ENCODE peak calls at places on chromosomes 2 and 18, in five cellular contexts. O, B, I, E and S are unnamed samples.

GRCh38 chr2:203846490-203847105 is 21.0 kb upstream of the CTLA4 start:
- DNase-seq in O (no peak), B (no peak), I (peak; percentile 80), E (no peak), S (no peak)

GRCh38 chr2:121529439-121530209 is 1.1 kb upstream of the RNU4ATAC start:
- DNase-seq in O (peak; percentile 68), B (peak; percentile 81), I (peak; percentile 70), E (no peak), S (no peak)

GRCh38 chr2:939936-940620 is 10.6 kb upstream of the SNTG2 start:
- DNase-seq in O (no peak), B (no peak), I (no peak), E (no peak), S (no peak)

GRCh38 chr2:208373460-208374089 is 33.0 kb upstream of the PTH2R start:
- DNase-seq in O (peak; percentile 42), B (peak; percentile 66), I (peak; percentile 62), E (no peak), S (no peak)

GRCh38 chr2:79622508-79622907 is 109.7 kb downstream of the CTNNA2 start:
- DNase-seq in O (peak; percentile 80), B (no peak), I (no peak), E (no peak), S (no peak)

GRCh38 chr2:191020742-191021381 is 6.9 kb upstream of the STAT1 start:
- DNase-seq in O (peak; percentile 85), B (peak; percentile 32), I (peak; percentile 61), E (peak; percentile 33), S (no peak)

GRCh38 chr2:159091381-159091780 is 122.9 kb downstream of the TANC1 start:
- DNase-seq in O (peak; percentile 90), B (peak; percentile 87), I (no peak), E (no peak), S (no peak)

GRCh38 chr2:231280861-231281260 is 82.4 kb downstream of the ARMC9 start:
- DNase-seq in O (no peak), B (no peak), I (no peak), E (no peak), S (no peak)

GRCh38 chr2:233912799-233913423 is 4.3 kb upstream of the TRPM8 start:
- DNase-seq in O (peak; percentile 43), B (peak; percentile 49), I (no peak), E (no peak), S (no peak)

GRCh38 chr2:31008571-31009114 is 129.6 kb downstream of the GALNT14 start:
- DNase-seq in O (no peak), B (peak; percentile 92), I (peak; percentile 4), E (no peak), S (no peak)

GRCh38 chr2:158788951-158789350 is 6.2 kb upstream of the DAPL1 start:
- DNase-seq in O (no peak), B (no peak), I (no peak), E (no peak), S (no peak)

GRCh38 chr18:59123588-59124369 is 15.9 kb upstream of the SEC11C start:
- DNase-seq in O (peak; percentile 97), B (peak; percentile 46), I (no peak), E (no peak), S (no peak)

GRCh38 chr2:70716951-70717350 is 51.0 kb downstream of the ADD2 start:
- DNase-seq in O (no peak), B (no peak), I (no peak), E (no peak), S (no peak)

GRCh38 chr2:81247648-81248047 is 943.1 kb upstream of the LRRTM1 start:
- DNase-seq in O (no peak), B (no peak), I (no peak), E (no peak), S (no peak)

GRCh38 chr2:68755071-68755470 is 20.5 kb downstream of the ARHGAP25 start:
- DNase-seq in O (no peak), B (no peak), I (no peak), E (no peak), S (no peak)

GRCh38 chr2:182649316-182649715 is 66.7 kb upstream of the DNAJC10 start:
- DNase-seq in O (peak; percentile 37), B (peak; percentile 77), I (peak; percentile 14), E (no peak), S (no peak)
- TF ChIP-seq CTCF in O (peak; percentile 59), B (peak; percentile 73), I (peak; percentile 28), E (peak; percentile 9), S (peak; percentile 55)

GRCh38 chr2:239272626-239273025 is 128.2 kb downstream of the HDAC4 start:
- DNase-seq in O (no peak), B (no peak), I (peak; percentile 1), E (no peak), S (no peak)

GRCh38 chr2:239271471-239272255 is 129.2 kb downstream of the HDAC4 start:
- DNase-seq in O (no peak), B (no peak), I (peak; percentile 1), E (no peak), S (no peak)

GRCh38 chr2:239275037-239275685 is 125.7 kb downstream of the HDAC4 start:
- DNase-seq in O (peak; percentile 98), B (peak; percentile 82), I (peak; percentile 79), E (peak; percentile 89), S (no peak)

GRCh38 chr2:239274391-239275001 is 126.3 kb downstream of the HDAC4 start:
- DNase-seq in O (peak; percentile 89), B (no peak), I (peak; percentile 30), E (peak; percentile 79), S (no peak)

GRCh38 chr2:239273280-239274234 is 127.3 kb downstream of the HDAC4 start:
- DNase-seq in O (no peak), B (no peak), I (peak; percentile 55), E (peak; percentile 30), S (no peak)
- H3K4me3 ChIP-seq in O (no peak overlapping the region), B (no peak overlapping the region), I (no peak overlapping the region), E (peak overlapping the region; percentile 63), S (no peak overlapping the region)

DNA sequence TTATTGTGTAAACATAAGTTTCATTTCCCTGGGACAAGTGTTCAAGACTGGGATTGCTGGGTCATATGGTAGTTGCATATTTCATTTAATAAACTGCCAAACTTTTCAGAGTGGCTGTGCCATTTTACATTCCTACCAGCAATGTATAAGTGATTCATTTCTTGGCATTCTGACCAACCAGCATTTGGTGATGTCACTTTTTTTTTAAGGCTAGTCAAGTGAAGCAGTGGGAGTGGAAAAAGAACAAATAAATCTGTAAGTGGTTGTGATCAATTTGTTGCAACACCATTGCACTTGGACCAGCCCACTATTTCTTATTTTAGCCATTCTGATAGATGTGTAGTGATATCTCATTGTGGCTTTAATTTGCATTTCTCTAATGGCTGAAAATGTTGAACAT is 5.1 kb upstream of the CHCHD5 start:
- DNase-seq in O (peak; percentile 88), B (peak; percentile 71), I (peak; percentile 29), E (no peak), S (no peak)
- TF ChIP-seq CTCF in O (peak; percentile 20), B (no peak), I (no peak), E (no peak), S (no peak)

GRCh38 chr2:161246301-161246700 is 61.9 kb upstream of the PSMD14 start:
- DNase-seq in O (no peak), B (peak; percentile 51), I (no peak), E (no peak), S (no peak)
- H3K4me3 ChIP-seq in O (no peak overlapping the region), B (no peak overlapping the region), I (no peak overlapping the region), E (no peak overlapping the region), S (no peak overlapping the region)

GRCh38 chr2:11241804-11242203 is 86.5 kb downstream of the SLC66A3 start:
- DNase-seq in O (no peak), B (no peak), I (no peak), E (no peak), S (no peak)
- TF ChIP-seq CTCF in O (no peak), B (no peak), I (no peak), E (no peak), S (no peak)

GRCh38 chr18:70124139-70124538 is 81.3 kb downstream of the RTTN start:
- DNase-seq in O (no peak), B (no peak), I (no peak), E (no peak), S (no peak)
- H3K4me3 ChIP-seq in O (no peak overlapping the region), B (no peak overlapping the region), I (no peak overlapping the region), E (no peak overlapping the region), S (no peak overlapping the region)

DNA sequence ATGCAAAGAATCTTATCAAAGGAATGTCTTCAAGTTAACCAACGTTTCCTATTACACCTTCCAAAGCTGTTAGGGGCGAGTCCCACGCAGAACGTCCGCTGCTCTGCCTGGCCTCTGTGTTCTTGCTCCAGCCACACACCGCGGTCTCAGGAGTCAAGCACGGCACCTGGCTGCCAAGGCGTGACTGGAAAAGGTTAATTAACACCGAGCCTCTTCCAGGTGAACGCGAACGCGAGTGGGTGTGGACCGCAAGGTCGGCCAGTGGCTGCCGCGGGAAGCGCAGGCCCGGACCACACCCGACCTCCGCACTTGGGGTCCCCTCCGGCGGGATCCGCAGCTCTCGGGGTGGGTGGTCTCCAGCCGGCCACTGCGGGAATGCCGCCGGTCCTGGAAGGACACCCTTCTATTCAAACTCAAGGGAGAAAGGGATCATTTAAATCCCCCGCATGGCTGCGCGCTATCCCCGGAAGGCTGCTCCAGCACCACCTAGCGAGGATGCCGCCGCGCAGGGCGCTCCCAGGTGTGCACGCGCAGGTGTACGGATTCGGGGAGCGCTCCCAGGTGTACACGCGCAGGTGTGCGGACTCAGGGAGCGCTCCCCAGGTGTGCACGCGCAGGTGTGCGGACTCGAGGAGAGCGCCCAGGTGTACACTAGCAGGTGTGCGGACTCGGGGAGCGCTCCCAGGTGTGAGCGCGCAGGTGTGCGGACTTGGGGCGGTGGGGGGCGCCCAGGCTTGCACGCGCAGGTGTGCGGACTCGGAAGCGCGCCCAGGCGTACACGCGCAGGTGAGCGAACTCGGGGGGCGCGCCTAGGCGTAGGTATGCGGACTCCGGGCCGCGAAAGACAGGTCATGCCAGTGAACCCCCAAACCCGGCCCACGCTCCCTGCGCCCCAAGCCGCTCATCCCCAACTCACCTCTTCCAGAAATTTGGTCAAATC is 662 bp downstream of the CYB5A start:
- DNase-seq in O (no peak), B (no peak), I (peak; percentile 87), E (no peak), S (no peak)
- TF ChIP-seq CTCF in O (peak; percentile 8), B (no peak), I (peak; percentile 69), E (no peak), S (no peak)

GRCh38 chr18:54388203-54389142 is 30.8 kb downstream of the C18orf54 start:
- DNase-seq in O (peak; percentile 88), B (peak; percentile 43), I (peak; percentile 18), E (no peak), S (peak; percentile 12)
- H3K4me3 ChIP-seq in O (no peak overlapping the region), B (no peak overlapping the region), I (no peak overlapping the region), E (no peak overlapping the region), S (no peak overlapping the region)

DNA sequence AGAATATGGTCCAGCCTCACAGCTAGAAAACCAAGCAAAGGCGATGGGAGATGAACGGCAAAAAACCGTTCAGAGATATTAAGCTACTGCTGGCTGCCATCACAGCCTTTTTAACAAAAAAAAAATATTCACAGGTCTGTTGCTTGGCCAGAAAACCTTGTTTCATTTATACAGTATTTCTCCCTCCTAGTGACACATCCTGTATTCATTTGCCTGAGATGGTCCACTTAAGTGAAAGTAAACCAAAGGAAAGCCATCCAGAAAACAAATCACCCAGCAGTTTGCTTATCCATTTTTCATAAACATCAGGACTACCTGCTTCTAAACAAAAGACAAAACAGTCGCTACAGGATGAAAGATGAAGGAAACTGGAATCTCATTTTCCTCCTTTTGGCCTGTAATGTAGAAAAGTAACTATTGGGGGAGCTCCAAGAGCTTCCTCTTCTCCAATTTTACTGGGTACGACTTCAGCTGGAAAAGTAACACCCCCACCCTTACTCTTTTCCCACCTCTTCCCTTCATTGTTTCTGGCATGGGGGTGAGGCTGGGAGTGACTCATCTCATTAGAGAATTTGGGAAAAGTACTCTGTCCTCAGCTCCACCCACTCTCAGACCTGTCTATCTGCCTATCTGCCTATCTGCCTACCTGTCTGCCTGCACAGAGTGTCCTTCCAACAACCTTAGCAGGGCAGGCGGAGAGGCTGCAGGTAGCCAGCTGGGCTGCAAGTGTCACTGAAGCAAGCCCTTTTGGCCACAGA is 93.8 kb downstream of the EPHA4 start:
- DNase-seq in O (no peak), B (no peak), I (no peak), E (no peak), S (no peak)
- TF ChIP-seq CTCF in O (no peak), B (peak; percentile 12), I (no peak), E (no peak), S (no peak)